ENCODE peak calls at places on chromosomes 13 and 19, in five cellular contexts. One of them, this sample, is unnamed.

GRCh38 chr13:47459512-47459911 is 541.6 kb downstream of the SUCLA2 start:
- DNase-seq in iPS DF 6.9: no peak
- DNase-seq in type B pancreatic cell: no peak
- DNase-seq in stimulated activated CD4-positive, alpha-beta T cell treated with anti-CD3 and anti-CD28 coated beads, Interleukin-1b, Interleukin-23, amount 100 ng/mL, for 24 hours: no peak
- DNase-seq in Ammon's horn: no peak
- DNase-seq in this sample: no peak

GRCh38 chr19:11378319-11379189 is 4.1 kb downstream of the SWSAP1 start:
- DNase-seq in iPS DF 6.9: no peak
- DNase-seq in type B pancreatic cell: no peak
- DNase-seq in stimulated activated CD4-positive, alpha-beta T cell treated with anti-CD3 and anti-CD28 coated beads, Interleukin-1b, Interleukin-23, amount 100 ng/mL, for 24 hours: no peak
- DNase-seq in Ammon's horn: peak; percentile 48
- DNase-seq in this sample: peak; percentile 40

GRCh38 chr13:36475468-36475867 is 43.2 kb downstream of the CCNA1 start:
- DNase-seq in iPS DF 6.9: no peak
- DNase-seq in type B pancreatic cell: no peak
- DNase-seq in stimulated activated CD4-positive, alpha-beta T cell treated with anti-CD3 and anti-CD28 coated beads, Interleukin-1b, Interleukin-23, amount 100 ng/mL, for 24 hours: no peak
- DNase-seq in Ammon's horn: no peak
- DNase-seq in this sample: peak; percentile 45

GRCh38 chr13:99421271-99421670 is 80.0 kb upstream of the TM9SF2 start:
- DNase-seq in iPS DF 6.9: no peak
- DNase-seq in type B pancreatic cell: no peak
- DNase-seq in stimulated activated CD4-positive, alpha-beta T cell treated with anti-CD3 and anti-CD28 coated beads, Interleukin-1b, Interleukin-23, amount 100 ng/mL, for 24 hours: no peak
- DNase-seq in Ammon's horn: no peak
- DNase-seq in this sample: no peak

GRCh38 chr13:30257433-30258099 is 49.8 kb downstream of the KATNAL1 start:
- DNase-seq in iPS DF 6.9: no peak
- DNase-seq in type B pancreatic cell: no peak
- DNase-seq in stimulated activated CD4-positive, alpha-beta T cell treated with anti-CD3 and anti-CD28 coated beads, Interleukin-1b, Interleukin-23, amount 100 ng/mL, for 24 hours: no peak
- DNase-seq in Ammon's horn: peak; percentile 40
- DNase-seq in this sample: no peak

GRCh38 chr13:73842621-73843020 is 291.6 kb downstream of the KLF12 start:
- DNase-seq in iPS DF 6.9: no peak
- DNase-seq in type B pancreatic cell: no peak
- DNase-seq in stimulated activated CD4-positive, alpha-beta T cell treated with anti-CD3 and anti-CD28 coated beads, Interleukin-1b, Interleukin-23, amount 100 ng/mL, for 24 hours: no peak
- DNase-seq in Ammon's horn: no peak
- DNase-seq in this sample: no peak

GRCh38 chr19:1568320-1569019 is at the start of gene MEX3D:
- DNase-seq in iPS DF 6.9: no peak
- DNase-seq in type B pancreatic cell: peak; percentile 83
- DNase-seq in stimulated activated CD4-positive, alpha-beta T cell treated with anti-CD3 and anti-CD28 coated beads, Interleukin-1b, Interleukin-23, amount 100 ng/mL, for 24 hours: peak; percentile 70
- DNase-seq in Ammon's horn: peak; percentile 53
- DNase-seq in this sample: peak; percentile 80

GRCh38 chr19:1035998-1036621 is 3.8 kb upstream of the ABCA7 start:
- DNase-seq in iPS DF 6.9: no peak
- DNase-seq in type B pancreatic cell: no peak
- DNase-seq in stimulated activated CD4-positive, alpha-beta T cell treated with anti-CD3 and anti-CD28 coated beads, Interleukin-1b, Interleukin-23, amount 100 ng/mL, for 24 hours: no peak
- DNase-seq in Ammon's horn: no peak
- DNase-seq in this sample: no peak

GRCh38 chr19:3725640-3726310 is 17.6 kb downstream of the TJP3 start:
- DNase-seq in iPS DF 6.9: no peak
- DNase-seq in type B pancreatic cell: no peak
- DNase-seq in stimulated activated CD4-positive, alpha-beta T cell treated with anti-CD3 and anti-CD28 coated beads, Interleukin-1b, Interleukin-23, amount 100 ng/mL, for 24 hours: no peak
- DNase-seq in Ammon's horn: no peak
- DNase-seq in this sample: peak; percentile 78

This sample was measured in COR-L47.